ENCODE peak calls at places on chromosome 18, in six cellular contexts. E, U, Q, B, J and I are unnamed samples.

GRCh38 chr18:56235773-56236115 is 402.6 kb downstream of the TXNL1 start:
- DNase-seq in E (no peak), U (no peak), Q (no peak), B (no peak), J (no peak), I (no peak)

GRCh38 chr18:38909972-38910371 is 1344.4 kb upstream of the CELF4 start:
- DNase-seq in E (no peak), U (no peak), Q (no peak), B (no peak), J (no peak), I (no peak)

GRCh38 chr18:79804130-79804772 is 6.5 kb downstream of the KCNG2 start:
- DNase-seq in E (no peak), U (no peak), Q (no peak), B (no peak), J (no peak), I (no peak)

GRCh38 chr18:13893418-13893760 is 21.9 kb downstream of the MC2R start:
- DNase-seq in E (no peak), U (no peak), Q (no peak), B (no peak), J (no peak), I (no peak)

GRCh38 chr18:44290366-44290855 is 390.3 kb upstream of the SETBP1 start:
- DNase-seq in E (no peak), U (no peak), Q (no peak), B (no peak), J (no peak), I (no peak)

GRCh38 chr18:58538604-58539386 is 90.1 kb downstream of the ALPK2 start:
- DNase-seq in E (no peak), U (no peak), Q (no peak), B (peak; percentile 26), J (no peak), I (no peak)

GRCh38 chr18:26268454-26268853 is 42.2 kb downstream of the TAF4B start:
- DNase-seq in E (no peak), U (no peak), Q (no peak), B (no peak), J (no peak), I (no peak)

GRCh38 chr18:7872569-7872968 is 305.5 kb downstream of the PTPRM start:
- DNase-seq in E (no peak), U (no peak), Q (no peak), B (peak; percentile 75), J (no peak), I (no peak)

GRCh38 chr18:24514439-24514838 is 54.0 kb downstream of the HRH4 start:
- DNase-seq in E (no peak), U (peak; percentile 83), Q (no peak), B (no peak), J (no peak), I (no peak)

GRCh38 chr18:62848946-62849345 is 133.6 kb downstream of the PHLPP1 start:
- DNase-seq in E (no peak), U (no peak), Q (no peak), B (no peak), J (no peak), I (no peak)

GRCh38 chr18:26133652-26134051 is at the start of gene PSMA8:
- DNase-seq in E (peak; percentile 85), U (peak; percentile 14), Q (peak; percentile 3), B (peak; percentile 2), J (no peak), I (no peak)

GRCh38 chr18:13261658-13262357 is 43.2 kb downstream of the LDLRAD4 start:
- DNase-seq in E (no peak), U (no peak), Q (no peak), B (no peak), J (no peak), I (no peak)

GRCh38 chr18:13218376-13219011 is at the start of gene LDLRAD4:
- DNase-seq in E (peak; percentile 88), U (peak; percentile 32), Q (peak; percentile 76), B (peak; percentile 57), J (peak; percentile 47), I (no peak)

GRCh38 chr18:27143580-27144287 is 41.4 kb downstream of the CHST9 start:
- DNase-seq in E (no peak), U (no peak), Q (peak; percentile 47), B (peak; percentile 79), J (no peak), I (no peak)

GRCh38 chr18:50097702-50098101 is 97.2 kb downstream of the MYO5B start:
- DNase-seq in E (no peak), U (no peak), Q (no peak), B (no peak), J (no peak), I (peak; percentile 67)

GRCh38 chr18:48409591-48410094 is 460 bp upstream of the ZBTB7C start:
- DNase-seq in E (peak; percentile 91), U (peak; percentile 44), Q (peak; percentile 29), B (peak; percentile 76), J (no peak), I (no peak)

GRCh38 chr18:25279133-25279532 is 72.8 kb downstream of the ZNF521 start:
- DNase-seq in E (no peak), U (no peak), Q (no peak), B (no peak), J (no peak), I (no peak)

GRCh38 chr18:37661061-37661460 is 95.5 kb upstream of the CELF4 start:
- DNase-seq in E (peak; percentile 2), U (no peak), Q (no peak), B (no peak), J (no peak), I (no peak)

GRCh38 chr18:78900938-78901909 is 78.4 kb upstream of the SALL3 start:
- DNase-seq in E (no peak), U (no peak), Q (no peak), B (no peak), J (no peak), I (no peak)

GRCh38 chr18:3907955-3908354 is 458.0 kb downstream of the TGIF1 start:
- DNase-seq in E (no peak), U (no peak), Q (no peak), B (no peak), J (no peak), I (no peak)

GRCh38 chr18:77119851-77120491 is 12.6 kb downstream of the MBP start:
- DNase-seq in E (no peak), U (no peak), Q (no peak), B (no peak), J (peak; percentile 8), I (no peak)

DNA sequence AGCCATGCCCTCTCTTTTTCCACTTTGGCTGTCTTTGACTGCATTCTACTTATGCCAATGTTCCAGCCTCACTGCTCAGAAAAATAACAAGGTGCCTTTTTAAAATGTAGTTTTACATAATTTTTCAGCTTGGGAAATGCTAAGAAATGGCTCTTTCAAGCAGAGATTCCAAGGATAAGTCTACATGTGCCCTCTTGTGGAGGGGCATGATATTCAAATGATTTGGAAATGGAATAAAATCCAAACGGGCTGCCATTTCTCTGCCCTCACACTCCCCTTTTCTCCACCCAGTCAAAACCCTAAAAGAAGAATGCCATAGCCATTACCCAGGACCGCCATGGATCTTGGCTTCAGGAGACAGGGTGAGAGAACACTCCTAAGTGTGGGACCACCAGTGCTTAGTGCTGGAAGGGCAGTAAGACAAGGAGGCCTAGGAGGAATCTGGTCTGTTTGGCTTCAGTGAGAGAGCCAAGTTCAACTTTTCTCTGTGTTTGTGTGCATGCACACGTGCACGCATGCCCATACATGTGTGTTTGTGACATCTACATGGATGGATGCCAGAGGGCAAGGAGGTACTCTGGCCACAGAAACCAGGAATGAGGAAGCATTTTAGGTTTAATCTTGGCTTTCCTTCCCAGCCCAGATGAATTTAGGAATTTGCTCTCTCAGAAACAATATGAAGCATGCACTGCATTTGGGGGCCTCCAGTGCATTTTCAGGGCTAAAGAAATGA is 174.0 kb upstream of the SLC14A2 start:
- DNase-seq in E (no peak), U (peak; percentile 6), Q (no peak), B (peak; percentile 14), J (no peak), I (no peak)
- TF ChIP-seq CTCF in E (no peak), U (peak; percentile 30), Q (peak; percentile 9), B (peak; percentile 45), J (no peak), I (no peak)

DNA sequence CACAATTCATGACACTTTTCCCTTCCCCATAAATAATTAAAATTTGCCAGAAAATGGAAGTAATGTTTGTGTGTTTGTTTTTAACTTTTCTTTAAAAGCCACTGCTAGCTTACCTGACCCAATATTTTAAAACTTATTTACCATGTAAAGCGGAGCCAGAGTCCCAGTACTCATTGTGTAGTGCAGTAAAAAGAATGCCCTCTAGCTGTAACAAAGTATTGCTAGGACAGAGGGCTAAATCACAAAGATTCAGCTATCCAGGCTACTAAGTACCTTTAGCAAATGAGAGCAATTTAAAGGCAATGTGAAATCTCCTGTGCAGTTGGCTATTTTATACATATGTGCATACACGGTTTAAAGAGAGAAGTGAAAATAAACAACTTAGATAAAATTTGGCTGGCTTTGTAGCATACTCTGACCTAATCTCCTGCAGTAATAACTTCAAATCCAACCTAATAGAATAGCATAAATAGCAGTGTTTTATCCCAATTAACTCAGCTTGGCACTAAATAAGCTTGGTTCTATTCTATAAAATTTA is 997.4 kb upstream of the PIK3C3 start:
- DNase-seq in E (no peak), U (no peak), Q (no peak), B (no peak), J (no peak), I (no peak)
- H3K4me3 ChIP-seq in E (no peak overlapping the region), U (no peak overlapping the region), Q (no peak overlapping the region), B (no peak overlapping the region), J (no peak overlapping the region), I (no peak overlapping the region)

DNA sequence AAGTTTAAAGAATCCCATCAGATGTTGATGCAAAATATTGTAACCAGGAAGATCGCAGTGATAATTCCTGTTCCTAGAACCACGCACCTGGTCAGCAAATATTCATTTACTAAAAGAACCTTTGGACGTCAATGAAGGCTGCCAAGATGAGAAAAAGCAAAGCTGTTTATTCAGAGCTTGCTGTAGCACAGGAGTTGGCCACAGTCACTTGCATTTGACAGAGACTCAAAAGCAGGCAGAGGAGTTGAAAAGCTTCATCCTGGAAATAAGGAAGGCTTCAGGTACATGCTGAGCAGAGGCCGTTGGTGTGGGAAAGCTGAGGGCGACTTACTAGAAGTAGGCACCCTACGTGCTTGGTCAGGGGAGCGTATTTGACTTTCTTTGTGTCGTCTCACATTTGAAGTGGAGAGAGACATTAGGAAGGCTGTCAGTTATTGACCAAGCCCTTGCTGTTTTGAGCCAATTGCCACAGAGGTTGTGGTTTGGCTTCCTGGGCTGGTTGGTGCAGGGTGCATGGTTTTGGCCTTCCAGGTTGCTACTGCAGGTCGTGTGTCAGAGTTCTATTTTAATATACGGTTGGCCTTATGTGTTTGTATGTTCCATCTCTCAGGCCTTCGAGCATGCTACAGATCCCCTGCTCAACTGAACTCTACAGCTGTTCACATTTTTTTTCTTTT is 289.6 kb downstream of the METTL4 start:
- DNase-seq in E (no peak), U (no peak), Q (no peak), B (no peak), J (no peak), I (no peak)
- H3K4me1 ChIP-seq in E (no peaks in the 10 kb centered on the region), U (no peaks in the 10 kb centered on the region), Q (no peaks in the 10 kb centered on the region), B (no peaks in the 10 kb centered on the region), J (no peaks in the 10 kb centered on the region), I (no peaks in the 10 kb centered on the region)

DNA sequence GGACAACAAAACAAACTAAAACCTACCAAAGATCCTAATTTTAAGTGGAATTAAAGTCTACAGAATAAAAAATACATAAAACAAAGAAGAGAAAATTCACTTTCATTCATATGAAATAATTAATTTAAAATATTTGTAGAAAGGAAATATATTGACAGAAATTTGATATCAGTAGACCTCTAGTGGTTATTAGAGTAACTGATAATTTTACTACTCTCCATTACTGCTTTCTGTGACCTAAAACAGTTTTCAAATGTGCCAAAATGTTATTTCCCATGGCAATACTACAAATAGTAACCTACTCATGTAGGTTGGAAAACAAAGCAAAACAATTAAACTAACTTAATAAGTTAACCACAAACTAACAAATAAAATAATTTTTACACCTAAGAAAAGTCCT is 147.1 kb downstream of the NOL4 start:
- DNase-seq in E (no peak), U (no peak), Q (no peak), B (no peak), J (no peak), I (no peak)
- TF ChIP-seq CTCF in E (no peak), U (peak; percentile 32), Q (no peak), B (no peak), J (no peak), I (no peak)